ENCODE peak calls at places on chromosomes 4 and X, in five cellular contexts. T is BJ, H is neural progenitor cell, K is Peyer's patch, Y is gastrocnemius medialis. B is an unnamed sample.

GRCh38 chrX:10106801-10107200 is 50.0 kb upstream of the CLCN4 start:
- DNase-seq in Y (no peak), H (no peak), T (no peak), K (no peak), B (no peak)

GRCh38 chrX:85994228-85994627 is 53.1 kb downstream of the CHM start:
- DNase-seq in Y (no peak), H (no peak), T (no peak), K (no peak), B (no peak)

GRCh38 chr4:147310312-147310711 is 170.6 kb upstream of the EDNRA start:
- DNase-seq in K (no peak), H (peak), Y (no peak), T (no peak), B (no peak)

GRCh38 chr4:10099521-10100325 is 16.9 kb downstream of the WDR1 start:
- DNase-seq in T (no peak), Y (no peak), H (peak), K (no peak), B (no peak)

GRCh38 chrX:123665197-123665596 is 67.7 kb downstream of the THOC2 start:
- DNase-seq in T (no peak), H (no peak), Y (no peak), K (no peak), B (no peak)

GRCh38 chr4:32455231-32455630 is 1735.1 kb downstream of the PCDH7 start:
- DNase-seq in Y (no peak), T (no peak), K (no peak), H (no peak), B (no peak)

GRCh38 chr4:174631901-174632758 is 109.8 kb upstream of the HPGD start:
- DNase-seq in Y (no peak), T (no peak), K (no peak), H (peak), B (no peak)

GRCh38 chr4:184347251-184348239 is 126.8 kb downstream of the IRF2 start:
- DNase-seq in Y (peak), T (no peak), K (peak), H (peak), B (no peak)

GRCh38 chrX:140767646-140768045 is 58.1 kb downstream of the LINC00632 start:
- DNase-seq in Y (no peak), H (no peak), T (no peak), K (no peak), B (no peak)

GRCh38 chr4:89001647-89002518 is 55.1 kb downstream of the FAM13A start:
- DNase-seq in K (no peak), H (no peak), Y (no peak), T (no peak), B (no peak)

GRCh38 chrX:121160987-121161386 is 113.6 kb downstream of the GLUD2 start:
- DNase-seq in T (no peak), Y (no peak), H (no peak), K (no peak), B (no peak)

GRCh38 chr4:98260047-98260578 is 1.1 kb upstream of the RAP1GDS1 start:
- DNase-seq in H (peak), Y (peak), T (no peak), K (peak), B (no peak)

GRCh38 chrX:102154218-102154860 is 1.4 kb downstream of the BEX5 start:
- DNase-seq in H (peak), K (no peak), Y (no peak), T (no peak), B (no peak)

GRCh38 chr4:182142146-182143085 is 100.8 kb upstream of the TENM3 start:
- DNase-seq in Y (no peak), K (peak), H (peak), T (no peak), B (no peak)

GRCh38 chr4:136873555-136873954 is 658.7 kb downstream of the PCDH18 start:
- DNase-seq in T (no peak), K (no peak), H (no peak), Y (no peak), B (no peak)

GRCh38 chr4:6404611-6405416 is 67.6 kb downstream of the PPP2R2C start:
- DNase-seq in H (peak), K (no peak), T (no peak), Y (no peak), B (no peak)

GRCh38 chr4:150348079-150348478 is 233.9 kb upstream of the MAB21L2 start:
- DNase-seq in K (no peak), H (no peak), Y (no peak), T (peak), B (peak)

GRCh38 chr4:61520688-61521160 is 320.6 kb downstream of the ADGRL3 start:
- DNase-seq in Y (no peak), T (no peak), K (no peak), H (no peak), B (no peak)

GRCh38 chr4:26861434-26862186 is 969 bp downstream of the STIM2 start:
- DNase-seq in Y (peak), K (peak), T (no peak), H (peak), B (no peak)

GRCh38 chrX:6852121-6852520 is 295.4 kb upstream of the STS start:
- DNase-seq in T (no peak), H (no peak), Y (no peak), K (no peak), B (no peak)

GRCh38 chr4:13151178-13151577 is 333.0 kb downstream of the RAB28 start:
- DNase-seq in K (no peak), Y (no peak), T (no peak), H (no peak), B (no peak)

GRCh38 chr4:15793506-15794363 is 15.6 kb downstream of the CD38 start:
- DNase-seq in K (no peak), H (no peak), Y (no peak), T (no peak), B (no peak)

GRCh38 chrX:70998402-70999027 is 67.6 kb upstream of the SLC7A3 start:
- DNase-seq in K (no peak), Y (no peak), T (no peak), H (peak), B (no peak)

GRCh38 chr4:33998204-33998603 is 2246.1 kb downstream of the ARAP2 start:
- DNase-seq in T (no peak), K (no peak), Y (no peak), H (no peak), B (no peak)

GRCh38 chr4:43990968-43991367 is 457.6 kb downstream of the KCTD8 start:
- DNase-seq in H (no peak), K (no peak), T (no peak), Y (no peak), B (no peak)

GRCh38 chr4:27048350-27049100 is 187.9 kb downstream of the STIM2 start:
- DNase-seq in K (no peak), Y (no peak), H (peak), T (no peak), B (no peak)

GRCh38 chr4:38322709-38323108 is 341.3 kb upstream of the KLF3 start:
- DNase-seq in H (no peak), K (no peak), T (peak), Y (peak), B (no peak)

GRCh38 chr4:41111796-41112195 is 102.5 kb downstream of the APBB2 start:
- DNase-seq in Y (no peak), K (no peak), H (no peak), T (no peak), B (no peak)

GRCh38 chr4:182688081-182688480 is 229.1 kb downstream of the DCTD start:
- DNase-seq in Y (no peak), T (no peak), K (no peak), H (peak), B (no peak)

GRCh38 chr4:113591982-113592381 is 169.6 kb downstream of the CAMK2D start:
- DNase-seq in T (no peak), H (no peak), Y (no peak), K (no peak), B (peak)

GRCh38 chr4:164977243-164978164 is at the start of gene TRIM61:
- DNase-seq in Y (no peak), T (no peak), K (no peak), H (no peak), B (no peak)

GRCh38 chr4:77473509-77473908 is 132.1 kb upstream of the CXCL13 start:
- DNase-seq in K (no peak), T (no peak), H (peak), Y (no peak), B (no peak)

GRCh38 chr4:2059726-2060577 is 825 bp downstream of the NAT8L start:
- DNase-seq in K (no peak), Y (no peak), H (peak), T (no peak), B (no peak)

GRCh38 chr4:82780398-82781231 is 18.0 kb downstream of the SCD5 start:
- DNase-seq in H (no peak), Y (no peak), K (peak), T (no peak), B (no peak)

GRCh38 chr4:145580906-145581305 is 38.3 kb upstream of the MMAA start:
- DNase-seq in K (no peak), H (no peak), T (no peak), Y (no peak), B (no peak)
- TF ChIP-seq CTCF in K (no peak), H (no peak), T (no peak), Y (no peak), B (no peak)

GRCh38 chrX:154542723-154543424 is 3.8 kb downstream of the G6PD start:
- DNase-seq in H (no peak), T (no peak), Y (peak), K (no peak), B (no peak)

GRCh38 chrX:154546354-154547244 is at the start of gene G6PD:
- DNase-seq in K (peak), Y (no peak), H (peak), T (no peak), B (no peak)

GRCh38 chrX:154545673-154546274 is 872 bp downstream of the G6PD start:
- DNase-seq in H (no peak), K (no peak), Y (no peak), T (no peak), B (no peak)

GRCh38 chrX:154547245-154548027 is at the start of gene IKBKG:
- DNase-seq in Y (peak), H (peak), T (peak), K (peak), B (peak)

DNA sequence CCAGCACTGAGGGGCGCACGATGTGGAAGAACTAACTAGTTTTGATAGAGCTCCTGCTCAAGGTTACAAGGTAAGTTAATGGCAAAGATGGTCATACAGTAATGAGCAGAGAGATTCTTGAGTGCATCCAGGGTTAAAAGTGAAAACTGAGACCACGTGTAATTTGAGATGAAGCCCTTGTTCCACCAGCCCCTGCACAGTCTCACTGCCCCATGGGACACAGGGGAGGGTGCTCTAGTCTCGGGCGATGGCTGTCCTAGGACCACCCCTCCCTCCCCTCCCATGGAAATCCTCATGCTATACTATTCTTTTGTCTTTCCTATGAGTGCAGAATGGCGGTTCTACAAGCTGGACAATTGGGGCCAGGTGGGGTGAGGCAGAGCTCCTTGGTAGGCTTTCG is 1.8 kb downstream of the G6PD start:
- DNase-seq in T (no peak), Y (no peak), H (no peak), K (no peak), B (no peak)
- H3K4me3 ChIP-seq in T (no peak), Y (no peak), H (no peak), K (no peak), B (no peak)

DNA sequence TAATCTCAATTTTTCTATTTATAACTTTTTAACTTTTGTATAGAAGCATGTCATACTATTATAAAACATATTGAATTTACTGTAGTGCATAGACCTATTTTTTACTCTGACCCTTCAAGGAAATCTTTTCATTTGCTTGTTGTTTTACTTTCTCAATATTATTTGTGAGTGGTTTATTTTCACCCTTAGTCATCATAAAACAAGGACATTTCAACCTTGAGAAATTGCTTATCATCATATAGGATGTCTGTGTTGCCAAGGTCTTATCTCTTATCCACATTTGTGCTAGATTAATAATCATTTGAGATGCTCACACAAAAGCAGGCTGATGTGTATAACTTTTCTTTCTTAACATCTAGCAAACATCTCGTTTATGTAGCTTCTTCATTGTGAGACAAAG is 408.6 kb upstream of the PABPC4L start:
- DNase-seq in Y (no peak), T (no peak), H (no peak), K (no peak), B (no peak)
- TF ChIP-seq CTCF in Y (no peak), T (no peak), H (no peak), K (no peak), B (no peak)

DNA sequence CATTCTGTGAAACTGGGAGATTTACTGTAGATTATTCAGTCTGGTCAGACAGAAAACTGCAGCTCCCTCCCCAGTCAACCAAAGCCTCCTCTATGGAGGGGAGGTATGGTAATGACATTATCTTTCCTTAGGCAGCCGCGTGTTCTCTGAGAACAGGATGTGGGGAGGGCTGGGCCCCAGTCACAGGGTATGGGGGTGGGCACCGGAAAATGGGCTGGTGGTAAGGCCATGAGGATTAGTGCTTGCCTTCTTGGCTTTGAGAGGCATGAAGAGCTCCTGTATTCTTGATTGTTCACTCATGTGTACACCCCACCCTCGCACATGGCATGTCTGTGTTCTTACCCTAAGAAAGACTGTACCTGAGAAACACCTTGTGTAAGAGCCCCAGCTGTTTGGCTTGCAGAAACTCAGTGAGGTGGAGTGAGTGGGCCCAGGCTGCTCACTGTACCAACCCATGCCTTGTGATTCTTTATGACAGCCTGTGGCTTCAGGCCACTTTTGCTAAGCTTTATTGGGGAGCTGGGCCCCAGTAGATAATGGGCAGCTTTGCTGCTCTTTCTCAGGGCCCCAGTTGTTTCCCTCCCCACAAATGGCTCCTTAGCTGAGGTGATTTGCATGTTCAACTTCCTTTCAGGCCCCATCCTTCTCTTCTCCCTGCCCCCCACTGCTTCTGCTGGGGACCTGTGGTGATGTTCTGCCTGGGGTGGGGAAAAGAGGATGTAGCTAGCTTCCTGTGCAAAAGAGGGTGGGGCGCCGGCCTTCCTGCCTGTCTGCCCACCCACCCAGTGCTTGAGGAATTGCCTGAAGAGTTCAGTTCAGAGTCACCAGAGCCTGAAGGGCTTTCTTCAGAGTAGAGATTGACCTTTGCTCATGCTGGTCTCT is 30.7 kb downstream of the MSN start:
- DNase-seq in H (no peak), K (no peak), T (no peak), Y (no peak), B (no peak)
- H3K4me3 ChIP-seq in H (no peak), K (no peak), T (no peak), Y (no peak), B (no peak)

GRCh38 chr4:66693694-66694093 is 851.6 kb downstream of the CENPC start:
- DNase-seq in T (no peak), K (no peak), H (peak), Y (no peak), B (no peak)
- TF ChIP-seq CTCF in T (no peak), K (no peak), H (no peak), Y (no peak), B (no peak)

DNA sequence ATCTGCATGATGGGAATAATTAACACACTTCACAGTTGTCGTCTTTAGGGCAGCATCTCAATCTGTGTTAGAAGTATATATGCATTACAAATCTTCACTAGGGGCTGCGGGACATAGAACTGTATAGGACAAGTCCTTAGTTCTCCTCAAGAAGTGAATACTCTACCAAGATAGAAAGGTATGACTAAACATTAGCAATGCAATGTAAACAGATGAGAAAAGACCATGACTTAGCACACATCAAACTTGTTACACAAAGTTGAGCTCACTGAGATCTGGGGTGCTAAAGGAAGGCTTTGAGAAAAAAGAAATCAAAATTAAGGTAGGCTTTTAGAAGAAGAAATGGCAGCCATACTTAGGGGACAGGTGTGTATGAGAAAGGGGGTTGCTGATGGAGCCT is 182.1 kb upstream of the MAP3K15 start:
- DNase-seq in T (no peak), K (no peak), H (no peak), Y (no peak), B (no peak)
- H3K4me3 ChIP-seq in T (no peak), K (no peak), H (no peak), Y (no peak), B (no peak)

B was measured in AG04449.